ENCODE peak calls at places on chromosomes 12 and 14, in seven cellular contexts. One of them, this sample, is unnamed. For H3K9me3, the result is how much of the 10 kb centered on the place peaks cover.

GRCh38 chr14:93102141-93102540 is 13.6 kb downstream of the ITPK1 start:
- DNase-seq in CD4-positive, alpha-beta memory T cell: no peak
- DNase-seq in right cardiac atrium: no peak
- DNase-seq in left ventricle myocardium inferior: no peak
- DNase-seq in fibroblast of lung: no peak
- DNase-seq in CD4-positive, alpha-beta T cell: no peak
- DNase-seq in IMR-90: no peak
- DNase-seq in this sample: no peak

GRCh38 chr14:51236314-51236713 is 3.7 kb upstream of the TMX1 start:
- DNase-seq in CD4-positive, alpha-beta memory T cell: no peak
- DNase-seq in right cardiac atrium: no peak
- DNase-seq in left ventricle myocardium inferior: no peak
- DNase-seq in fibroblast of lung: peak
- DNase-seq in CD4-positive, alpha-beta T cell: no peak
- DNase-seq in IMR-90: peak
- DNase-seq in this sample: no peak

GRCh38 chr12:13135336-13136178 is 32.1 kb upstream of the GSG1 start:
- DNase-seq in CD4-positive, alpha-beta memory T cell: no peak
- DNase-seq in right cardiac atrium: peak
- DNase-seq in left ventricle myocardium inferior: no peak
- DNase-seq in fibroblast of lung: peak
- DNase-seq in CD4-positive, alpha-beta T cell: no peak
- DNase-seq in IMR-90: peak
- DNase-seq in this sample: no peak

GRCh38 chr14:103334644-103335603 is 887 bp downstream of the EIF5 start:
- DNase-seq in CD4-positive, alpha-beta memory T cell: peak
- DNase-seq in right cardiac atrium: peak
- DNase-seq in left ventricle myocardium inferior: peak
- DNase-seq in fibroblast of lung: peak
- DNase-seq in CD4-positive, alpha-beta T cell: peak
- DNase-seq in IMR-90: peak
- DNase-seq in this sample: peak

GRCh38 chr12:269216-269615 is 6.6 kb upstream of the SLC6A13 start:
- DNase-seq in CD4-positive, alpha-beta memory T cell: no peak
- DNase-seq in right cardiac atrium: no peak
- DNase-seq in left ventricle myocardium inferior: no peak
- DNase-seq in fibroblast of lung: no peak
- DNase-seq in CD4-positive, alpha-beta T cell: no peak
- DNase-seq in IMR-90: peak
- DNase-seq in this sample: no peak

GRCh38 chr14:22448905-22449611 is 140.0 kb downstream of the DAD1 start:
- DNase-seq in CD4-positive, alpha-beta memory T cell: no peak
- DNase-seq in right cardiac atrium: no peak
- DNase-seq in left ventricle myocardium inferior: no peak
- DNase-seq in fibroblast of lung: no peak
- DNase-seq in CD4-positive, alpha-beta T cell: no peak
- DNase-seq in IMR-90: peak
- DNase-seq in this sample: no peak

GRCh38 chr12:80643961-80644360 is 63.5 kb upstream of the MYF6 start:
- DNase-seq in CD4-positive, alpha-beta memory T cell: no peak
- DNase-seq in right cardiac atrium: no peak
- DNase-seq in left ventricle myocardium inferior: no peak
- DNase-seq in fibroblast of lung: peak
- DNase-seq in CD4-positive, alpha-beta T cell: no peak
- DNase-seq in IMR-90: no peak
- DNase-seq in this sample: no peak

GRCh38 chr12:44626883-44627282 is 249.2 kb downstream of the NELL2 start:
- DNase-seq in CD4-positive, alpha-beta memory T cell: no peak
- DNase-seq in right cardiac atrium: no peak
- DNase-seq in left ventricle myocardium inferior: no peak
- DNase-seq in fibroblast of lung: no peak
- DNase-seq in CD4-positive, alpha-beta T cell: no peak
- DNase-seq in IMR-90: no peak
- DNase-seq in this sample: no peak

GRCh38 chr12:94769040-94769420 is 118.7 kb upstream of the TMCC3 start:
- DNase-seq in CD4-positive, alpha-beta memory T cell: no peak
- DNase-seq in right cardiac atrium: no peak
- DNase-seq in left ventricle myocardium inferior: no peak
- DNase-seq in fibroblast of lung: no peak
- DNase-seq in CD4-positive, alpha-beta T cell: no peak
- DNase-seq in IMR-90: no peak
- DNase-seq in this sample: no peak

GRCh38 chr12:101697197-101697929 is at the start of gene CHPT1:
- DNase-seq in CD4-positive, alpha-beta memory T cell: peak
- DNase-seq in right cardiac atrium: peak
- DNase-seq in left ventricle myocardium inferior: peak
- DNase-seq in fibroblast of lung: peak
- DNase-seq in CD4-positive, alpha-beta T cell: peak
- DNase-seq in IMR-90: peak
- DNase-seq in this sample: peak

GRCh38 chr12:77488041-77488620 is 342.6 kb upstream of the NAV3 start:
- DNase-seq in CD4-positive, alpha-beta memory T cell: no peak
- DNase-seq in right cardiac atrium: no peak
- DNase-seq in left ventricle myocardium inferior: no peak
- DNase-seq in fibroblast of lung: peak
- DNase-seq in CD4-positive, alpha-beta T cell: no peak
- DNase-seq in IMR-90: peak
- DNase-seq in this sample: no peak

GRCh38 chr12:10563966-10564365 is 49.4 kb downstream of the MAGOHB start:
- DNase-seq in CD4-positive, alpha-beta memory T cell: no peak
- DNase-seq in right cardiac atrium: no peak
- DNase-seq in left ventricle myocardium inferior: no peak
- DNase-seq in fibroblast of lung: no peak
- DNase-seq in CD4-positive, alpha-beta T cell: no peak
- DNase-seq in IMR-90: no peak
- DNase-seq in this sample: no peak

GRCh38 chr12:83122623-83122934 is 435.9 kb downstream of the TMTC2 start:
- DNase-seq in CD4-positive, alpha-beta memory T cell: no peak
- DNase-seq in right cardiac atrium: no peak
- DNase-seq in left ventricle myocardium inferior: no peak
- DNase-seq in fibroblast of lung: no peak
- DNase-seq in CD4-positive, alpha-beta T cell: no peak
- DNase-seq in IMR-90: no peak
- DNase-seq in this sample: no peak

GRCh38 chr12:83130178-83130577 is 443.5 kb downstream of the TMTC2 start:
- DNase-seq in CD4-positive, alpha-beta memory T cell: no peak
- DNase-seq in right cardiac atrium: no peak
- DNase-seq in left ventricle myocardium inferior: no peak
- DNase-seq in fibroblast of lung: no peak
- DNase-seq in CD4-positive, alpha-beta T cell: no peak
- DNase-seq in IMR-90: no peak
- DNase-seq in this sample: no peak

GRCh38 chr12:83123039-83123438 is 436.3 kb downstream of the TMTC2 start:
- DNase-seq in CD4-positive, alpha-beta memory T cell: no peak
- DNase-seq in right cardiac atrium: no peak
- DNase-seq in left ventricle myocardium inferior: no peak
- DNase-seq in fibroblast of lung: no peak
- DNase-seq in CD4-positive, alpha-beta T cell: no peak
- DNase-seq in IMR-90: no peak
- DNase-seq in this sample: no peak

GRCh38 chr12:83128529-83128928 is 441.8 kb downstream of the TMTC2 start:
- DNase-seq in CD4-positive, alpha-beta memory T cell: no peak
- DNase-seq in right cardiac atrium: no peak
- DNase-seq in left ventricle myocardium inferior: no peak
- DNase-seq in fibroblast of lung: no peak
- DNase-seq in CD4-positive, alpha-beta T cell: no peak
- DNase-seq in IMR-90: no peak
- DNase-seq in this sample: no peak
- H3K9me3 ChIP-seq in CD4-positive, alpha-beta memory T cell: under half
- H3K9me3 ChIP-seq in right cardiac atrium: under half
- H3K9me3 ChIP-seq in left ventricle myocardium inferior: under half
- H3K9me3 ChIP-seq in fibroblast of lung: under half
- H3K9me3 ChIP-seq in CD4-positive, alpha-beta T cell: under half
- H3K9me3 ChIP-seq in IMR-90: under half
- H3K9me3 ChIP-seq in this sample: under half

DNA sequence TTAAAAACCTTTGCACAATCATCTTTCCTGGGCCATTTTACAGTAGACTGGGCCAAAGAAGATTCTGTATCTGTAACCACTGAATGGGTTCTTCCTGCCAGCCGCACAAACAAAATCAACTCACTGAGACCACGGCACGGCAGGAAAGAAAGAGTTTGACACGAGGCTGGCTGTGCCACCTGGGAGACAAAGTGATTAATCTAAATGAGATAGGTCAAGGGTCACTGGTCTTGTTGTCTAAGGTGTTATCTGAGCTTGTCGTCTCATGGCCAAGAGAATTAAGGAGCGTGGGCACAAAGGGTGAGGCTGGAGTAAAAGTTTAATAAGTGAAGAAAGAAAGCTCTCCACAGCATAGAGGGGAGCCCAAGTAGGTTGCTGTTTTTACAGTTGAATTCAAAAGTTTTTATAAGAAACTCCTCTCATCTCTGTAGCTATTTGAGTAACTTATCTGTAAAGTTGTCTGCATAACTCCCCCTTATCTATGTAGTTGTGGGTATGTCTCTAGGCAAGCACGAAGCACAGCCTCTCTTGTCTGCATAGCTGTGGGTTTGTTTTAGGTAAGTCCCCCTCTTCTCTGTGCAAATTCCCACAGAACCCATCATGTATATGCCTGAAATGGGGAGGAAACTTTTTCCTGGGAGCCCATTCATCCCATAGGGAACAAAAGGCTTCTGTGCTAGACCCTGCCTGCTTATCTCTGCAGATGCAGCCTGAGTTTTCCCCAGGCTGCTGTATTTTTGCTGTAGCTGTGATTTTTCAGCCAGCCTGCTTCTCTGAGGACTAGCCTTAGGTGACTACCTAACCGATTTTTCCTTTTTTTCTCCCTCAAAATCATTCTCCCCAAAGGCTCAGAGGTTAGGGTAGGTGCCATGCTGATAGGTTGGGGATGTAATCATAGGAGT is 1314.6 kb upstream of the TMEM132C start:
- DNase-seq in CD4-positive, alpha-beta memory T cell: no peak
- DNase-seq in right cardiac atrium: no peak
- DNase-seq in left ventricle myocardium inferior: no peak
- DNase-seq in fibroblast of lung: peak
- DNase-seq in CD4-positive, alpha-beta T cell: no peak
- DNase-seq in IMR-90: no peak
- DNase-seq in this sample: no peak
- H3K9me3 ChIP-seq in CD4-positive, alpha-beta memory T cell: under half
- H3K9me3 ChIP-seq in right cardiac atrium: under half
- H3K9me3 ChIP-seq in left ventricle myocardium inferior: under half
- H3K9me3 ChIP-seq in fibroblast of lung: under half
- H3K9me3 ChIP-seq in CD4-positive, alpha-beta T cell: under half
- H3K9me3 ChIP-seq in IMR-90: under half
- H3K9me3 ChIP-seq in this sample: under half

GRCh38 chr12:34341362-34341733 is 319.1 kb downstream of the ALG10 start:
- DNase-seq in CD4-positive, alpha-beta memory T cell: no peak
- DNase-seq in right cardiac atrium: no peak
- DNase-seq in left ventricle myocardium inferior: no peak
- DNase-seq in fibroblast of lung: no peak
- DNase-seq in CD4-positive, alpha-beta T cell: no peak
- DNase-seq in IMR-90: no peak
- DNase-seq in this sample: no peak

GRCh38 chr12:34340534-34341361 is 318.5 kb downstream of the ALG10 start:
- DNase-seq in CD4-positive, alpha-beta memory T cell: no peak
- DNase-seq in right cardiac atrium: no peak
- DNase-seq in left ventricle myocardium inferior: no peak
- DNase-seq in fibroblast of lung: no peak
- DNase-seq in CD4-positive, alpha-beta T cell: no peak
- DNase-seq in IMR-90: no peak
- DNase-seq in this sample: no peak

GRCh38 chr12:34336619-34337465 is 314.5 kb downstream of the ALG10 start:
- DNase-seq in CD4-positive, alpha-beta memory T cell: no peak
- DNase-seq in right cardiac atrium: no peak
- DNase-seq in left ventricle myocardium inferior: no peak
- DNase-seq in fibroblast of lung: no peak
- DNase-seq in CD4-positive, alpha-beta T cell: no peak
- DNase-seq in IMR-90: no peak
- DNase-seq in this sample: no peak

GRCh38 chr12:34339922-34340321 is 317.6 kb downstream of the ALG10 start:
- DNase-seq in CD4-positive, alpha-beta memory T cell: no peak
- DNase-seq in right cardiac atrium: no peak
- DNase-seq in left ventricle myocardium inferior: no peak
- DNase-seq in fibroblast of lung: no peak
- DNase-seq in CD4-positive, alpha-beta T cell: no peak
- DNase-seq in IMR-90: no peak
- DNase-seq in this sample: no peak

DNA sequence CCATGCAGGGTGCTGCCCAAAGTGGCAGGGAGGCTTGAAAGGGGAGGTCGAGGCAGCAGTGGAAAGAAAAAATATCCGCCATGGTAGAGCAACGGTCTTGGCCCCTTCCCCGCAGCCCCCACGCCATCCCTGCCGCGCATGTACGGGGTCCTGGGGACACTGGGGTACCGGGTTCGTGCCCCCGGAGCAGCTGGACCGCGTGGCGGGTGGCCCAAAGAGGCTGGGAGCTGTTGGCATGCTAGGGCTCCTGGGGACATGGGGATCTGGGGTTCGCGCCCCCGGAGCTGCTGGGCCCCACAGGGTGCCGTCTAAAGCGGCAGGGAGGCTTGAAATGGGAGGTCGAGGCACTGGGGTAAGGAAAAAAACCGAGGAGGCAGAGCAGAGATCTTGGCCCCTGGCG is 316.5 kb downstream of the ALG10 start:
- DNase-seq in CD4-positive, alpha-beta memory T cell: no peak
- DNase-seq in right cardiac atrium: no peak
- DNase-seq in left ventricle myocardium inferior: no peak
- DNase-seq in fibroblast of lung: no peak
- DNase-seq in CD4-positive, alpha-beta T cell: no peak
- DNase-seq in IMR-90: no peak
- DNase-seq in this sample: no peak
- H3K9me3 ChIP-seq in CD4-positive, alpha-beta memory T cell: under half
- H3K9me3 ChIP-seq in right cardiac atrium: under half
- H3K9me3 ChIP-seq in left ventricle myocardium inferior: under half
- H3K9me3 ChIP-seq in fibroblast of lung: under half
- H3K9me3 ChIP-seq in CD4-positive, alpha-beta T cell: under half
- H3K9me3 ChIP-seq in IMR-90: under half
- H3K9me3 ChIP-seq in this sample: under half

GRCh38 chr14:106055257-106055656 is 528.9 kb downstream of the TMEM121 start:
- DNase-seq in CD4-positive, alpha-beta memory T cell: no peak
- DNase-seq in right cardiac atrium: no peak
- DNase-seq in left ventricle myocardium inferior: no peak
- DNase-seq in fibroblast of lung: no peak
- DNase-seq in CD4-positive, alpha-beta T cell: no peak
- DNase-seq in IMR-90: no peak
- DNase-seq in this sample: no peak

GRCh38 chr14:106058342-106058741 is 532.0 kb downstream of the TMEM121 start:
- DNase-seq in CD4-positive, alpha-beta memory T cell: no peak
- DNase-seq in right cardiac atrium: no peak
- DNase-seq in left ventricle myocardium inferior: no peak
- DNase-seq in fibroblast of lung: no peak
- DNase-seq in CD4-positive, alpha-beta T cell: no peak
- DNase-seq in IMR-90: no peak
- DNase-seq in this sample: no peak

GRCh38 chr14:106062502-106063272 is 536.3 kb downstream of the TMEM121 start:
- DNase-seq in CD4-positive, alpha-beta memory T cell: no peak
- DNase-seq in right cardiac atrium: no peak
- DNase-seq in left ventricle myocardium inferior: no peak
- DNase-seq in fibroblast of lung: no peak
- DNase-seq in CD4-positive, alpha-beta T cell: no peak
- DNase-seq in IMR-90: no peak
- DNase-seq in this sample: no peak

DNA sequence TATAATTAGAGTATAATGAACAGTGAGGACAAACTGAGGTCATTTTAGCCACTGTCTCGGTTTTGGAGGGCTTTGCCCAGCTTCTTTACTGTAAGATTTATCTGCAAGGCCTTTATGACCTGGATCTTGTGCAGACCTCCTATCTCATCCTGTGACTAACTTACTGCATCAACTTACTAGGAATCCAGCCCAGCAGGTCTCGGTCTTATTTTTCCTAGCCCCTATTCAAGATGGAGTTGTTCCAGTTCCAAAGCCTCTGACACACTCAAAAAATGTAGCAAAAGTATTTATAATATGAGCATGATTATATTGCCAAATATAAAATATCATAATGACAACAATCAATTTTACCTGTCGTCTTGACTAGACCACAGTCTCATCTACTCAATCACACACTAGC is 534.2 kb downstream of the TMEM121 start:
- DNase-seq in CD4-positive, alpha-beta memory T cell: no peak
- DNase-seq in right cardiac atrium: no peak
- DNase-seq in left ventricle myocardium inferior: no peak
- DNase-seq in fibroblast of lung: no peak
- DNase-seq in CD4-positive, alpha-beta T cell: no peak
- DNase-seq in IMR-90: no peak
- DNase-seq in this sample: no peak
- H3K9me3 ChIP-seq in CD4-positive, alpha-beta memory T cell: under half
- H3K9me3 ChIP-seq in right cardiac atrium: under half
- H3K9me3 ChIP-seq in left ventricle myocardium inferior: under half
- H3K9me3 ChIP-seq in fibroblast of lung: under half
- H3K9me3 ChIP-seq in CD4-positive, alpha-beta T cell: under half
- H3K9me3 ChIP-seq in IMR-90: under half
- H3K9me3 ChIP-seq in this sample: under half